ENCODE peak calls at places on chromosome 10, in eight cellular contexts. G is upper lobe of left lung, F is A549, V is psoas muscle, R is left lung, Y is omental fat pad, P is fibroblast of lung, L is glutamatergic neuron. B is an unnamed sample.
A peak's percentile ranks its signal among the peaks of the same experiment; 100 is the strongest.

GRCh38 chr10:103709341-103709920 is 145.9 kb downstream of the SH3PXD2A start:
- DNase-seq in G (no peak), F (no peak), V (no peak), R (peak; percentile 3), Y (no peak), P (peak; percentile 61), L (no peak), B (no peak)

GRCh38 chr10:77105756-77106155 is 531.9 kb downstream of the KCNMA1 start:
- DNase-seq in G (no peak), F (no peak), V (no peak), R (no peak), Y (no peak), P (peak; percentile 76), L (no peak), B (no peak)

GRCh38 chr10:72886596-72887522 is 6.7 kb upstream of the OIT3 start:
- DNase-seq in G (no peak), F (no peak), V (no peak), R (no peak), Y (no peak), P (peak; percentile 9), L (no peak), B (no peak)

GRCh38 chr10:1034758-1035157 is 9.1 kb upstream of the IDI2 start:
- DNase-seq in G (no peak), F (no peak), V (no peak), R (no peak), Y (no peak), P (no peak), L (no peak), B (no peak)

GRCh38 chr10:24483701-24484100 is 240.0 kb downstream of the ARHGAP21 start:
- DNase-seq in G (peak; percentile 87), F (peak; percentile 91), V (peak; percentile 29), R (peak; percentile 73), Y (no peak), P (peak; percentile 70), L (no peak), B (no peak)

GRCh38 chr10:24251547-24251946 is 42.6 kb downstream of the KIAA1217 start:
- DNase-seq in G (no peak), F (no peak), V (no peak), R (no peak), Y (no peak), P (no peak), L (no peak), B (no peak)

GRCh38 chr10:102796407-102797176 is 40.6 kb downstream of the CYP17A1 start:
- DNase-seq in G (peak; percentile 86), F (no peak), V (peak; percentile 89), R (peak; percentile 91), Y (no peak), P (peak; percentile 52), L (no peak), B (no peak)

GRCh38 chr10:33703897-33704825 is 369.7 kb upstream of the NRP1 start:
- DNase-seq in G (no peak), F (no peak), V (no peak), R (no peak), Y (no peak), P (peak; percentile 79), L (no peak), B (no peak)

GRCh38 chr10:119981826-119982225 is 89.3 kb downstream of the SEC23IP start:
- DNase-seq in G (no peak), F (no peak), V (no peak), R (no peak), Y (no peak), P (no peak), L (no peak), B (no peak)

GRCh38 chr10:98205351-98205750 is 62.6 kb downstream of the LOXL4 start:
- DNase-seq in G (no peak), F (no peak), V (no peak), R (no peak), Y (no peak), P (no peak), L (no peak), B (no peak)

GRCh38 chr10:84966708-84967441 is 638.5 kb downstream of the CCSER2 start:
- DNase-seq in G (no peak), F (no peak), V (no peak), R (no peak), Y (no peak), P (no peak), L (no peak), B (no peak)

GRCh38 chr10:43229208-43230061 is 37.4 kb downstream of the RASGEF1A start:
- DNase-seq in G (peak; percentile 30), F (peak; percentile 55), V (peak; percentile 22), R (peak; percentile 84), Y (peak; percentile 16), P (no peak), L (peak; percentile 45), B (peak; percentile 70)

GRCh38 chr10:91590904-91591791 is 41.7 kb downstream of the PPP1R3C start:
- DNase-seq in G (no peak), F (peak; percentile 66), V (no peak), R (no peak), Y (no peak), P (peak; percentile 87), L (peak; percentile 46), B (no peak)

GRCh38 chr10:3635697-3636096 is 149.3 kb downstream of the KLF6 start:
- DNase-seq in G (no peak), F (no peak), V (no peak), R (no peak), Y (no peak), P (no peak), L (no peak), B (no peak)

GRCh38 chr10:31146496-31147219 is 115.0 kb upstream of the ZNF438 start:
- DNase-seq in G (no peak), F (peak; percentile 15), V (peak; percentile 41), R (no peak), Y (no peak), P (peak; percentile 88), L (no peak), B (no peak)

DNA sequence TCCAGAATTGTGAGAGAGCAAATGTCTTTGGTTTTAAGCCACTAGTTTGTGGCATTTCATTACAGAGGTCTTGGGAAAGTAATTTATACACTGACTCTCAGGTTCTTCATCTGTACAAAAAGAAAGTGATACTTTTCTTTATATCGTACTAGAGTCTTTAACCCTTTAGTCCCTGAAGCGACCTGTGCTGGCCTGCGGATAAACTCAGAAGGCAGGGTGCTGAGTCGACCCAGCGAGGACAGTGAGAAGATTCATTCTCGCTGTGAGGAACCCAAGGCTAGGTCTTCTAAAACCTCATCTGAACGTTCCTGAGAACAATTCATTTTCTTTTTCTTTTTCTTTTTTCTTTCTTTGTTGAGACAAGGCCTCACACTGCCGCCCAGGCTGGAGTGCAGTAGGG is 514.2 kb upstream of the MGMT start:
- DNase-seq in G (no peak), F (no peak), V (no peak), R (no peak), Y (no peak), P (no peak), L (no peak), B (no peak)
- TF ChIP-seq CTCF in G (no peak), F (no peak), V (no peak), R (no peak), Y (no peak), P (no peak), L (no peak), B (no peak)

GRCh38 chr10:114698271-114699185 is 40.5 kb upstream of the ABLIM1 start:
- DNase-seq in G (no peak), F (no peak), V (no peak), R (no peak), Y (no peak), P (peak; percentile 76), L (no peak), B (no peak)

GRCh38 chr10:114694062-114694461 is 36.0 kb upstream of the ABLIM1 start:
- DNase-seq in G (no peak), F (no peak), V (no peak), R (no peak), Y (no peak), P (peak; percentile 61), L (no peak), B (no peak)

GRCh38 chr10:114697061-114697598 is 39.1 kb upstream of the ABLIM1 start:
- DNase-seq in G (peak; percentile 84), F (no peak), V (peak; percentile 48), R (peak; percentile 85), Y (no peak), P (peak; percentile 76), L (no peak), B (no peak)

GRCh38 chr10:114691442-114691941 is 33.4 kb upstream of the ABLIM1 start:
- DNase-seq in G (no peak), F (no peak), V (no peak), R (no peak), Y (no peak), P (peak; percentile 79), L (no peak), B (no peak)

GRCh38 chr10:114694735-114695134 is 36.7 kb upstream of the ABLIM1 start:
- DNase-seq in G (peak; percentile 44), F (peak; percentile 73), V (no peak), R (no peak), Y (no peak), P (no peak), L (peak; percentile 69), B (no peak)
- TF ChIP-seq CTCF in G (peak; percentile 51), F (peak; percentile 74), V (no peak), R (peak; percentile 40), Y (no peak), P (peak; percentile 62), L (peak; percentile 78), B (peak; percentile 77)

GRCh38 chr10:29517352-29517923 is 117.3 kb downstream of the SVIL start:
- DNase-seq in G (no peak), F (peak; percentile 61), V (no peak), R (no peak), Y (no peak), P (peak; percentile 29), L (peak; percentile 56), B (no peak)
- TF ChIP-seq CTCF in G (peak; percentile 22), F (peak; percentile 54), V (peak; percentile 47), R (peak; percentile 23), Y (no peak), P (peak; percentile 71), L (peak; percentile 69), B (peak; percentile 78)

GRCh38 chr10:61020420-61021158 is 76.6 kb upstream of the RHOBTB1 start:
- DNase-seq in G (no peak), F (no peak), V (no peak), R (no peak), Y (no peak), P (no peak), L (no peak), B (no peak)

GRCh38 chr10:61021926-61022325 is 77.9 kb upstream of the RHOBTB1 start:
- DNase-seq in G (no peak), F (no peak), V (no peak), R (no peak), Y (no peak), P (no peak), L (no peak), B (no peak)

GRCh38 chr10:61028861-61029361 is 84.9 kb upstream of the RHOBTB1 start:
- DNase-seq in G (no peak), F (no peak), V (no peak), R (no peak), Y (no peak), P (peak; percentile 5), L (no peak), B (no peak)

GRCh38 chr10:61023053-61023452 is 79.1 kb upstream of the RHOBTB1 start:
- DNase-seq in G (no peak), F (no peak), V (no peak), R (no peak), Y (no peak), P (no peak), L (no peak), B (no peak)

DNA sequence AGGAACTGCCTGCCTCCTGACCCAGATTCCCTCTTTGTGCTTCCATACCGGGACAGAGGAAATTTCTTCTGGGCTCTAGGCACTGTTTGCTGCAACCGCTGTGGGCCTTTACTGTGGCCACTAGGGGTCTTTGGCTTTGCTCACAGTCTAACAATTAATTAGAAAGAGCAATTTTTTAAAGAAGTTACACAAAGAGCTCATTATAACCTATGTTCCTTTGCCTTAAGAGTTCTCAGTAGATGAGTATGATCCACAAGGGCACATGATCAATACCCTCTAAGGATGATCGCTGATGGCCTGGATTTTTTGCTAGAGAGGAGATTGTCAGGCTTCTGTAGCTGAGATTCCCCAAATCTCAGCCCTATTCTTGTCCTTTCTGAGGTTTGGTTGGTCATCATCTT is 80.8 kb upstream of the RHOBTB1 start:
- DNase-seq in G (no peak), F (peak; percentile 31), V (no peak), R (no peak), Y (no peak), P (peak; percentile 18), L (peak; percentile 51), B (no peak)
- TF ChIP-seq CTCF in G (peak; percentile 22), F (peak; percentile 41), V (peak; percentile 30), R (peak; percentile 30), Y (no peak), P (peak; percentile 85), L (peak; percentile 74), B (peak; percentile 83)

B was measured in type B pancreatic cell.